ENCODE peak calls at places on chromosome 9, in ten cellular contexts. A is Panc1; T is fibroblast of lung; Z is AG04450; N is CD8-positive, alpha-beta memory T cell; B is effector memory CD4-positive, alpha-beta T cell; O is RWPE2; K is substantia nigra; Y is CD4-positive, CD25-positive, alpha-beta regulatory T cell; C is psoas muscle. R is an unnamed sample.

GRCh38 chr9:95138474-95138873 is 179.0 kb downstream of the FANCC start:
- DNase-seq in T (peak), O (no peak), N (no peak), C (peak), B (no peak), K (no peak), Z (no peak), A (no peak), Y (no peak), R (no peak)

GRCh38 chr9:115781361-115781760 is 372.2 kb upstream of the PAPPA start:
- DNase-seq in C (no peak), O (no peak), B (no peak), N (no peak), K (no peak), Z (no peak), T (no peak), A (no peak), Y (no peak), R (no peak)

GRCh38 chr9:92911496-92912475 is 33.9 kb upstream of the ZNF484 start:
- DNase-seq in N (no peak), C (no peak), Z (no peak), Y (no peak), A (no peak), O (no peak), B (no peak), K (no peak), T (no peak), R (no peak)

GRCh38 chr9:87868175-87868574 is 14.5 kb upstream of the SPATA31E1 start:
- DNase-seq in N (no peak), A (no peak), O (no peak), K (no peak), Z (no peak), B (no peak), Y (no peak), T (no peak), C (no peak), R (no peak)

GRCh38 chr9:8382777-8383527 is 583.4 kb upstream of the DMAC1 start:
- DNase-seq in T (peak), B (no peak), K (no peak), A (no peak), O (no peak), N (no peak), Y (no peak), Z (no peak), C (no peak), R (no peak)

GRCh38 chr9:112175796-112176315 is 759 bp upstream of the SUSD1 start:
- DNase-seq in T (no peak), A (no peak), Z (no peak), C (no peak), B (no peak), N (no peak), K (no peak), O (no peak), Y (no peak), R (no peak)

GRCh38 chr9:98176391-98177259 is 15.8 kb downstream of the CORO2A start:
- DNase-seq in B (no peak), T (no peak), O (no peak), A (no peak), C (no peak), K (no peak), Y (no peak), Z (no peak), N (no peak), R (no peak)

GRCh38 chr9:1939466-1939865 is 75.7 kb upstream of the SMARCA2 start:
- DNase-seq in N (no peak), O (no peak), A (no peak), T (no peak), C (no peak), Y (no peak), B (no peak), K (no peak), Z (no peak), R (no peak)

GRCh38 chr9:84894859-84895258 is 225.3 kb downstream of the NTRK2 start:
- DNase-seq in O (no peak), N (no peak), T (no peak), A (no peak), K (no peak), Z (no peak), C (no peak), B (no peak), Y (no peak), R (no peak)

GRCh38 chr9:34375901-34376595 is 650 bp downstream of the MYORG start:
- DNase-seq in C (peak), N (peak), Z (no peak), A (no peak), Y (peak), K (peak), O (no peak), B (peak), T (peak), R (no peak)

GRCh38 chr9:35085078-35085477 is 5.3 kb upstream of the FANCG start:
- DNase-seq in O (no peak), N (no peak), T (no peak), Y (no peak), K (no peak), C (no peak), A (no peak), B (no peak), Z (no peak), R (no peak)

GRCh38 chr9:76018767-76019166 is 128.3 kb downstream of the PCSK5 start:
- DNase-seq in O (no peak), T (peak), Z (no peak), B (no peak), K (no peak), A (no peak), Y (no peak), C (no peak), N (no peak), R (no peak)

GRCh38 chr9:93464395-93464794 is 11.0 kb upstream of the FAM120AOS start:
- DNase-seq in N (no peak), T (no peak), Z (no peak), A (no peak), C (no peak), K (no peak), O (no peak), Y (no peak), B (no peak), R (no peak)

GRCh38 chr9:35406183-35406959 is 83.5 kb upstream of the RUSC2 start:
- DNase-seq in K (no peak), O (no peak), A (no peak), Y (peak), C (peak), B (peak), T (no peak), N (no peak), Z (no peak), R (no peak)

GRCh38 chr9:444528-444927 is 229.9 kb downstream of the DOCK8 start:
- DNase-seq in N (no peak), O (no peak), B (no peak), T (peak), A (no peak), K (no peak), C (no peak), Y (no peak), Z (no peak), R (no peak)

GRCh38 chr9:36905101-36906066 is 128.7 kb downstream of the PAX5 start:
- DNase-seq in N (no peak), K (no peak), B (no peak), Y (no peak), C (no peak), Z (no peak), A (no peak), T (no peak), O (no peak), R (no peak)

GRCh38 chr9:9399982-9400381 is 1212.8 kb downstream of the PTPRD start:
- DNase-seq in A (no peak), K (no peak), C (no peak), Y (no peak), O (no peak), Z (no peak), N (no peak), B (no peak), T (no peak), R (no peak)

GRCh38 chr9:87277346-87277745 is 220.3 kb upstream of the DAPK1 start:
- DNase-seq in Y (no peak), O (no peak), Z (no peak), K (no peak), N (no peak), B (no peak), C (no peak), A (no peak), T (no peak), R (no peak)

GRCh38 chr9:93253633-93254032 is 69.7 kb downstream of the WNK2 start:
- DNase-seq in O (no peak), Y (no peak), N (no peak), K (no peak), Z (no peak), T (no peak), C (no peak), A (no peak), B (no peak), R (no peak)

GRCh38 chr9:113184089-113184488 is 33.3 kb downstream of the SLC31A2 start:
- DNase-seq in T (no peak), N (no peak), A (no peak), Y (no peak), Z (no peak), C (no peak), B (no peak), O (no peak), K (no peak), R (no peak)

GRCh38 chr9:22240619-22241018 is 206.0 kb upstream of the DMRTA1 start:
- DNase-seq in Z (no peak), C (no peak), T (peak), A (no peak), N (no peak), O (no peak), B (no peak), K (no peak), Y (no peak), R (no peak)

GRCh38 chr9:13033959-13034695 is 245.4 kb downstream of the MPDZ start:
- DNase-seq in A (peak), Z (peak), K (peak), C (peak), B (no peak), T (peak), Y (no peak), N (no peak), O (no peak), R (peak)

GRCh38 chr9:132768932-132769894 is 98.9 kb downstream of the GTF3C4 start:
- DNase-seq in A (no peak), N (peak), T (peak), B (peak), O (no peak), K (peak), Y (peak), Z (no peak), C (no peak), R (no peak)

GRCh38 chr9:128946945-128947422 is 419 bp downstream of the DOLK start:
- DNase-seq in B (no peak), C (peak), N (no peak), Y (no peak), O (no peak), A (no peak), Z (no peak), K (peak), T (peak), R (peak)

DNA sequence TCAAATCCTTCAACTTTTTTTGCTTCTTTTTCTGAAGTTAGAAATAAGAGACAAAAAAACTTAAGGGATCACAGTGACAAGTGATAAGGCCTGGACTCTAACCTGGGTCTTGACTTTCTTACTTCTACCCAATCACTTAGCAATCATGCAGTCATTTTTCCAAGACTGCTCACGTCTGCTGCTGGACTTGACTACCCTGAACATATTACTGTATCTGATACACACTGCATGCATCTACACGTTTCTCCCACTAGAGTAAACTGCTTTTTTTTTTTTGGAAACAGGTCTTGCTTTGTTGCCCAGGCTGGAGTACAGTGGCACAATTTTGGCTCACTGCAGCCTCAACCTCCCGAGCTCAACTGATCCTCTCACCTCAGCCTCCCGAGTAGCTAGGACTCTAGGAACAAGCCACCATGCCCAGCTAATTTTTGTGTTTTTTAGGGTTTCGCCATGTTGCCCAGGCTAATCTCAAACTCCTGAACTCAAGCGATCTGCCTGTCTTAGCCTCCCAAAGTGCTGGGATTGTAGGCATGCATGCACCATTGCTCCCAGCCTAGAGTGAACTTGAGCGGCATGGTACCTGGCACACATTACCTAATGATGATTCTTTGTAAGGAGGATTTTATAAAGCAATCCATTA is 7.4 kb downstream of the PLIN2 start:
- DNase-seq in B (no peak), K (no peak), A (no peak), Y (no peak), T (no peak), N (no peak), C (no peak), O (no peak), Z (no peak), R (no peak)
- H3K27ac ChIP-seq in B (no peak), K (no peak), A (no peak), Y (no peak), T (no peak), N (no peak), C (peak), O (peak), Z (no peak), R (peak)

GRCh38 chr9:88980732-88981336 is 10.4 kb upstream of the S1PR3 start:
- DNase-seq in A (no peak), O (no peak), K (no peak), C (no peak), Y (no peak), Z (peak), T (peak), B (no peak), N (no peak), R (no peak)
- H3K27ac ChIP-seq in A (no peak), O (no peak), K (no peak), C (no peak), Y (no peak), Z (no peak), T (no peak), B (no peak), N (no peak), R (no peak)

GRCh38 chr9:135245482-135246247 is 158.2 kb downstream of the OLFM1 start:
- DNase-seq in C (peak), A (no peak), Y (no peak), Z (no peak), T (no peak), K (no peak), O (peak), B (no peak), N (no peak), R (no peak)
- H3K27ac ChIP-seq in C (no peak), A (no peak), Y (no peak), Z (no peak), T (no peak), K (no peak), O (no peak), B (no peak), N (no peak), R (no peak)

GRCh38 chr9:16986441-16987387 is 116.2 kb upstream of the BNC2 start:
- DNase-seq in Z (peak), A (no peak), O (no peak), C (no peak), N (no peak), T (peak), K (no peak), B (no peak), Y (no peak), R (no peak)

GRCh38 chr9:16982780-16983179 is 112.3 kb upstream of the BNC2 start:
- DNase-seq in A (no peak), N (no peak), Z (no peak), T (no peak), C (no peak), K (no peak), Y (no peak), O (no peak), B (no peak), R (no peak)

GRCh38 chr9:16985559-16986348 is 115.3 kb upstream of the BNC2 start:
- DNase-seq in K (no peak), C (no peak), Y (no peak), N (no peak), T (peak), B (no peak), O (no peak), Z (peak), A (no peak), R (no peak)
- H3K27ac ChIP-seq in K (no peak), C (no peak), Y (no peak), N (no peak), T (peak), B (no peak), O (no peak), Z (peak), A (no peak), R (no peak)